ENCODE peak calls at places on chromosomes 13 and 19, in nine cellular contexts. G is heart right ventricle; P is adrenal gland; Q is WERI-Rb-1; T is bronchial epithelial cell; Z is upper lobe of left lung; X is tibial artery; H is CD4-positive, alpha-beta memory T cell; W is kidney. N is an unnamed sample. For H3K36me3, the result is how much of the 10 kb centered on the place peaks cover.

GRCh38 chr19:31277516-31277915 is 71.7 kb downstream of the TSHZ3 start:
- DNase-seq in G (no peak), T (no peak), P (no peak), Q (no peak), W (peak), Z (no peak), X (peak), H (no peak), N (no peak)

GRCh38 chr19:55257461-55258411 is 1.1 kb downstream of the PPP6R1 start:
- DNase-seq in Q (peak), Z (no peak), G (no peak), W (peak), T (no peak), X (no peak), P (peak), H (peak), N (no peak)

GRCh38 chr13:73215807-73216206 is 157.0 kb downstream of the KLF5 start:
- DNase-seq in X (no peak), Q (no peak), W (peak), Z (no peak), P (no peak), H (no peak), G (no peak), T (no peak), N (no peak)

GRCh38 chr19:32406161-32407003 is 812 bp downstream of the DPY19L3 start:
- DNase-seq in Z (peak), G (no peak), W (no peak), H (no peak), Q (no peak), P (no peak), X (no peak), T (no peak), N (no peak)

GRCh38 chr19:32876919-32877285 is 7.3 kb upstream of the SLC7A9 start:
- DNase-seq in Q (no peak), P (no peak), W (no peak), G (no peak), Z (peak), H (no peak), T (no peak), X (no peak), N (no peak)

GRCh38 chr13:21964686-21965085 is 293.8 kb downstream of the FGF9 start:
- DNase-seq in G (no peak), H (no peak), P (no peak), T (no peak), X (no peak), Q (no peak), W (no peak), Z (no peak), N (no peak)

GRCh38 chr19:33245948-33246728 is 20.5 kb upstream of the SLC7A10 start:
- DNase-seq in P (no peak), X (no peak), Z (no peak), W (peak), H (no peak), T (no peak), G (no peak), Q (no peak), N (no peak)

GRCh38 chr19:46513461-46514236 is 18.0 kb upstream of the PNMA8B start:
- DNase-seq in W (peak), H (peak), T (peak), Z (peak), G (peak), P (peak), X (peak), Q (peak), N (no peak)

GRCh38 chr19:16382775-16383543 is 58.3 kb downstream of the KLF2 start:
- DNase-seq in T (peak), P (peak), Z (no peak), H (peak), X (peak), Q (peak), G (peak), W (peak), N (peak)

GRCh38 chr13:62333466-62333865 is 917.8 kb upstream of the PCDH20 start:
- DNase-seq in W (no peak), P (no peak), Z (peak), H (no peak), X (no peak), Q (no peak), T (no peak), G (no peak), N (no peak)

GRCh38 chr19:19386373-19386869 is 19.1 kb upstream of the GATAD2A start:
- DNase-seq in H (no peak), Z (no peak), Q (no peak), X (no peak), W (peak), T (no peak), P (no peak), G (no peak), N (no peak)

GRCh38 chr13:27857271-27857670 is 62.5 kb upstream of the PDX1 start:
- DNase-seq in X (no peak), H (no peak), Q (no peak), T (no peak), G (no peak), P (no peak), W (no peak), Z (peak), N (no peak)

GRCh38 chr19:42216653-42217521 is 590 bp downstream of the DEDD2 start:
- DNase-seq in G (peak), X (peak), Z (peak), Q (peak), H (no peak), P (no peak), W (peak), T (no peak), N (no peak)

GRCh38 chr19:18204394-18205179 is 745 bp upstream of the RAB3A start:
- DNase-seq in H (peak), Z (no peak), W (no peak), T (no peak), Q (peak), X (no peak), P (no peak), G (peak), N (no peak)

GRCh38 chr19:6737873-6738725 is 719 bp upstream of the GPR108 start:
- DNase-seq in H (peak), P (peak), T (peak), Z (no peak), Q (peak), G (peak), X (peak), W (peak), N (no peak)

GRCh38 chr19:46076951-46077814 is 36.4 kb upstream of the IGFL4 start:
- DNase-seq in X (no peak), P (peak), G (no peak), Z (peak), W (peak), T (peak), H (no peak), Q (peak), N (peak)

GRCh38 chr13:51697855-51698254 is 106.1 kb downstream of the DHRS12 start:
- DNase-seq in Q (no peak), Z (no peak), P (no peak), T (no peak), G (no peak), W (no peak), X (no peak), H (no peak), N (no peak)

GRCh38 chr13:23776698-23777570 is 112.3 kb downstream of the MIPEP start:
- DNase-seq in P (no peak), H (no peak), W (no peak), T (no peak), G (no peak), X (no peak), Q (no peak), Z (no peak), N (no peak)

GRCh38 chr13:101624210-101624922 is 171.9 kb downstream of the ITGBL1 start:
- DNase-seq in P (no peak), Q (no peak), W (no peak), H (peak), Z (no peak), X (no peak), T (no peak), G (peak), N (no peak)

GRCh38 chr13:40152145-40152544 is 496.7 kb downstream of the COG6 start:
- DNase-seq in H (no peak), X (no peak), T (peak), Q (no peak), P (peak), W (no peak), Z (no peak), G (peak), N (no peak)

DNA sequence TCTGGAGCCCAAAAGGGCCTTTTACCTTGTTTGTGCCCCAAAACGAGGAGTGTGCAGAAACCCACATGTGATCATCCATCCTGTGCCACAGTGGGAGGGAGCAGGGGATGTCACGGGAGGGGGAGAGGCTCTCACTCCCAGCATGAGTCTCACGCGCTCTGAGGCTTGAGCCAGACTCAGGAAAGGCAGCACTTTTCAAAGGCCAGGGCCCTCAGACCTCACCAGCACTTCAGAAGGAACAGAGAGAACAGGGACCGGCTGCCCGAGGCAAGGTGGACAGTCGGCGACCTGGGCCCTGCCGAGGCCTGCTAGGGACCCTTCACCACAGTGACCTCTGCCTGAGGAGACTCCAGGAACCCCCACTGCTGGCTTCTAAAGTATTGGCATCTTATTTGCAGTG is 71.7 kb upstream of the WASF3 start:
- DNase-seq in X (peak), W (no peak), G (no peak), Q (no peak), P (no peak), Z (peak), H (no peak), T (no peak), N (no peak)
- H3K36me3 ChIP-seq in X (under half), W (under half), G (under half), Q (under half), P (under half), Z (under half), H (under half), T (under half), N (under half)

DNA sequence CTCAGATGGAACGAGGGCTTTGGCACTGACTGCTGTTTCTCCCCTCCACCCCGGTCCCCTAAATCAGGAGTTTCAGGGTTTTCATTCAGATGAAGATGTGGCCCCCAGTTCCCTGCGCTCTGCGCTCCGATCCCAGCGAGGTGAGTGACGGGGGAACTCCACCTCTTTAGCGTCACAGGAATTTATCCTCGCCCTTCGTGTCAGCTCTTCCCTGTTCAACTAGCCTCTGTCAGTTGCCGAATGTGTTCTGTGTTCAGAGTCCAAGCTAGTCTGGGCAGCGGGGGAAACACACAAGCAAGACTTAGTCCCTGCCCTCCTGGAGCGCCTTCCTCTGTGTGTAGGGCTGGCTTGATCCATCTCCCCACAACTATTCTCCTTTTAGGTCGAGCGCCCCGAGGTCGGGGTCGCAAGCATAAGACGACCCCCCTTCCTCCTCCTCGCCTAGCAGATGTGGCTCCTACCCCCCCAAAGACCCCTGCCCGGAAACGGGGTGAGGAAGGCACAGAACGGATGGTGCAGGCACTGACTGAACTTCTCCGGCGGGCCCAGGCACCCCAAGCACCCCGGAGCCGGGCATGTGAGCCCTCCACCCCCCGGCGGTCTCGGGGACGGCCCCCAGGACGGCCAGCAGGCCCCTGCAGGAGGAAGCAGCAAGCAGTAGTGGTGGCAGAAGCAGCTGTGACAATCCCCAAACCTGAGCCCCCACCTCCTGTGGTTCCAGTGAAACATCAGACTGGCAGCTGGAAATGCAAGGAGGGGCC is 1.8 kb downstream of the KMT2B start:
- DNase-seq in H (no peak), Q (no peak), G (no peak), Z (peak), W (peak), P (no peak), X (no peak), T (no peak), N (no peak)
- H3K4me3 ChIP-seq in H (no peak), Q (no peak), G (no peak), Z (no peak), W (peak), P (no peak), X (peak), T (no peak), N (no peak)

GRCh38 chr19:5603626-5604025 is 18.9 kb downstream of the SAFB2 start:
- DNase-seq in Q (no peak), P (peak), W (no peak), Z (no peak), X (no peak), H (no peak), G (no peak), T (no peak), N (no peak)
- H3K36me3 ChIP-seq in Q (half or more), P (half or more), W (half or more), Z (half or more), X (half or more), H (half or more), G (half or more), T (under half), N (under half)

DNA sequence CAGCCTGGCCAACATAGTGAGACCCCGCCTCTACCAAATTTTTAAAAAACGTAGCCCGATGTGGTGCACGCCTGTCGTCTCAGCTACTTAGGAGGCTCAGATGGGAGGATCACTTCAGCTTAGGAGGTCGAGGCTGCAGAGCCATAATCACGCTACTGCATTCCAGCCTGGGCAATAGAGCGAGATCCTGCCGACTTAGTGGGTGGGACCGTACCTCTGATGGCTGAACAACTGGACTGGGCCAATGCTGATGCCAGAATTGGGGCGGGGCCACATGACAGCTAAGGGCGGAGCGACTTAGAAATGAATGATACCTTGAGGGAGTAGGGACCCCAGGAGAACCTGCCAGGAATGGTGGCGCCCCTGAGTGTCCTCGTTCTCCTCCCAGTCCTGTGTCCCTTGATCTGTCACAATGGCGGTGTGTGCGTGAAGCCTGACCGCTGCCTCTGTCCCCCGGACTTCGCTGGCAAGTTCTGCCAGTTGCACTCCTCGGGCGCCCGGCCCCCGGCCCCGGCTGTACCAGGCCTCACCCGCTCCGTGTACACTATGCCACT is 3.6 kb downstream of the LTBP4 start:
- DNase-seq in Q (no peak), X (peak), G (no peak), W (no peak), P (no peak), H (no peak), Z (peak), T (peak), N (no peak)
- H3K4me3 ChIP-seq in Q (no peak), X (peak), G (peak), W (peak), P (peak), H (peak), Z (peak), T (peak), N (no peak)

DNA sequence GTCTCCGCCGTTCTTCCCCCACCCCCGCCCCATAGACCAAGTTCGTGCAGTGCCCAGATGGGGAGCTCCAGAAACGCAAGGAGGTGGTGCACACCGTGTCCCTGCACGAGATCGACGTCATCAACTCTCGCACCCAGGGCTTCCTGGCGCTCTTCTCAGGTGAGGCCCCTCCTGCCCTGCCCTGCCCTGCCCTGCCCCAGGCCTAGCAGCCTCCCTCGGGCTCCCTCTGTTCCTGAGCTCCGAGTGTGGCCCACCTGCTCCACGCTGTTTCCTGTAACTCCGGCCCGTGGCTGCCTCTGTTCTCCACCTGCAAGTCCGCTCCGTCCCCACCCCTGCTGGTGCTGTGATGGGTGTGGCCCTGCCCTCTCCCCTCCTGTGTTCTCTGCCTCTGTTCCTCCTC is 6.4 kb downstream of the LHB start:
- DNase-seq in H (no peak), Z (peak), P (no peak), Q (no peak), G (no peak), T (no peak), X (no peak), W (no peak), N (no peak)
- H3K36me3 ChIP-seq in H (under half), Z (under half), P (half or more), Q (half or more), G (half or more), T (under half), X (half or more), W (under half), N (under half)

GRCh38 chr13:30318026-30318425 is 10.7 kb upstream of the KATNAL1 start:
- DNase-seq in G (no peak), Q (no peak), H (no peak), T (no peak), W (no peak), P (no peak), Z (no peak), X (no peak), N (no peak)

GRCh38 chr13:30314562-30314961 is 7.2 kb upstream of the KATNAL1 start:
- DNase-seq in Z (no peak), W (no peak), P (no peak), G (no peak), H (no peak), T (no peak), Q (no peak), X (no peak), N (no peak)

GRCh38 chr13:30312859-30313258 is 5.5 kb upstream of the KATNAL1 start:
- DNase-seq in H (no peak), Z (no peak), T (no peak), X (no peak), W (no peak), P (no peak), G (no peak), Q (no peak), N (no peak)

GRCh38 chr13:30314069-30314468 is 6.7 kb upstream of the KATNAL1 start:
- DNase-seq in H (no peak), P (no peak), G (no peak), T (no peak), Z (no peak), Q (no peak), W (no peak), X (no peak), N (no peak)

DNA sequence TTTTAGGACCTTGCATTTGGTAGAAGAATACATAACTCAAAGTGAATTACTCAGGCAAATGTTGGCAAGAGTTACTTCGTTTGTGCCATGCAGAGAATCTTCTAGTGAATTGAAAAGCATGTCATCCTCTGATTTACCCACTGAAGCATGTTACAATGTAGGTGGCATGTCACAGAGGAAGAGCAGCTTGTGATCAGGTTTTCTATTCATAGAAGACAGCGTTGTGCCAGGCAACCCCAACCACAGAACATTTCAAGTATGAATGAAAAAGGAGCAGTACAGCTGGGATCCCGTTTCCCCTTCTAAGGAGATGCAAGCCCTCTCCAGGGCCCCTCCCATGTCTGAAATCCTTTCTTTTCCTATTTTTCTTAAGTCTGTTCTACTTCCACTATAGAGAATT is 6.0 kb upstream of the KATNAL1 start:
- DNase-seq in W (no peak), Q (no peak), Z (no peak), P (no peak), H (no peak), X (no peak), G (no peak), T (no peak), N (no peak)
- H3K4me3 ChIP-seq in W (no peak), Q (no peak), Z (no peak), P (no peak), H (no peak), X (no peak), G (no peak), T (no peak), N (no peak)

GRCh38 chr19:4652075-4652474 is 12.8 kb downstream of the TNFAIP8L1 start:
- DNase-seq in Q (no peak), T (no peak), X (no peak), P (no peak), Z (peak), H (no peak), G (no peak), W (peak), N (no peak)
- H3K36me3 ChIP-seq in Q (under half), T (under half), X (under half), P (under half), Z (under half), H (under half), G (half or more), W (under half), N (under half)

N was measured in iPS DF 6.9.